ENCODE peak calls at places on chromosomes 7 and 10, in ten cellular contexts. One of them, this sample, is unnamed.

GRCh38 chr10:89555688-89556445 is 20.5 kb upstream of the SLC16A12 start:
- DNase-seq in fibroblast of the aortic adventitia: peak
- DNase-seq in AG09319: no peak
- DNase-seq in thoracic aorta: no peak
- DNase-seq in cardiac fibroblast: peak
- DNase-seq in progenitor cell of endocrine pancreas: no peak
- DNase-seq in astrocyte of the cerebellum: no peak
- DNase-seq in AG10803: peak
- DNase-seq in H9: no peak
- DNase-seq in endothelial cell: no peak
- DNase-seq in this sample: peak

GRCh38 chr10:16195178-16195769 is 241.5 kb upstream of the PTER start:
- DNase-seq in fibroblast of the aortic adventitia: no peak
- DNase-seq in AG09319: no peak
- DNase-seq in thoracic aorta: no peak
- DNase-seq in cardiac fibroblast: no peak
- DNase-seq in progenitor cell of endocrine pancreas: no peak
- DNase-seq in astrocyte of the cerebellum: no peak
- DNase-seq in AG10803: no peak
- DNase-seq in H9: no peak
- DNase-seq in endothelial cell: no peak
- DNase-seq in this sample: no peak

GRCh38 chr7:148962823-148963582 is 65.3 kb downstream of the PDIA4 start:
- DNase-seq in fibroblast of the aortic adventitia: peak
- DNase-seq in AG09319: peak
- DNase-seq in thoracic aorta: no peak
- DNase-seq in cardiac fibroblast: peak
- DNase-seq in progenitor cell of endocrine pancreas: peak
- DNase-seq in astrocyte of the cerebellum: no peak
- DNase-seq in AG10803: peak
- DNase-seq in H9: no peak
- DNase-seq in endothelial cell: peak
- DNase-seq in this sample: peak

GRCh38 chr10:79249156-79250121 is 97.8 kb upstream of the PPIF start:
- DNase-seq in fibroblast of the aortic adventitia: no peak
- DNase-seq in AG09319: no peak
- DNase-seq in thoracic aorta: no peak
- DNase-seq in cardiac fibroblast: no peak
- DNase-seq in progenitor cell of endocrine pancreas: no peak
- DNase-seq in astrocyte of the cerebellum: no peak
- DNase-seq in AG10803: no peak
- DNase-seq in H9: no peak
- DNase-seq in endothelial cell: no peak
- DNase-seq in this sample: no peak

GRCh38 chr10:71696635-71697326 is 22.8 kb downstream of the C10orf105 start:
- DNase-seq in fibroblast of the aortic adventitia: peak
- DNase-seq in AG09319: no peak
- DNase-seq in thoracic aorta: no peak
- DNase-seq in cardiac fibroblast: peak
- DNase-seq in progenitor cell of endocrine pancreas: peak
- DNase-seq in astrocyte of the cerebellum: no peak
- DNase-seq in AG10803: no peak
- DNase-seq in H9: peak
- DNase-seq in endothelial cell: peak
- DNase-seq in this sample: peak

GRCh38 chr7:71511361-71511807 is 379.4 kb downstream of the GALNT17 start:
- DNase-seq in fibroblast of the aortic adventitia: no peak
- DNase-seq in AG09319: no peak
- DNase-seq in thoracic aorta: no peak
- DNase-seq in cardiac fibroblast: no peak
- DNase-seq in progenitor cell of endocrine pancreas: no peak
- DNase-seq in astrocyte of the cerebellum: no peak
- DNase-seq in AG10803: no peak
- DNase-seq in H9: peak
- DNase-seq in endothelial cell: no peak
- DNase-seq in this sample: no peak

GRCh38 chr10:98582363-98582762 is 135.6 kb upstream of the HPS1 start:
- DNase-seq in fibroblast of the aortic adventitia: no peak
- DNase-seq in AG09319: no peak
- DNase-seq in thoracic aorta: no peak
- DNase-seq in cardiac fibroblast: no peak
- DNase-seq in progenitor cell of endocrine pancreas: no peak
- DNase-seq in astrocyte of the cerebellum: no peak
- DNase-seq in AG10803: no peak
- DNase-seq in H9: no peak
- DNase-seq in endothelial cell: no peak
- DNase-seq in this sample: no peak

GRCh38 chr10:30822693-30823465 is 193.3 kb upstream of the LYZL2 start:
- DNase-seq in fibroblast of the aortic adventitia: no peak
- DNase-seq in AG09319: no peak
- DNase-seq in thoracic aorta: no peak
- DNase-seq in cardiac fibroblast: no peak
- DNase-seq in progenitor cell of endocrine pancreas: no peak
- DNase-seq in astrocyte of the cerebellum: no peak
- DNase-seq in AG10803: no peak
- DNase-seq in H9: no peak
- DNase-seq in endothelial cell: no peak
- DNase-seq in this sample: no peak

GRCh38 chr7:55152490-55152889 is 133.7 kb downstream of the EGFR start:
- DNase-seq in fibroblast of the aortic adventitia: no peak
- DNase-seq in AG09319: no peak
- DNase-seq in thoracic aorta: no peak
- DNase-seq in cardiac fibroblast: no peak
- DNase-seq in progenitor cell of endocrine pancreas: no peak
- DNase-seq in astrocyte of the cerebellum: no peak
- DNase-seq in AG10803: no peak
- DNase-seq in H9: no peak
- DNase-seq in endothelial cell: no peak
- DNase-seq in this sample: no peak

GRCh38 chr10:130858626-130859025 is 452.9 kb downstream of the TCERG1L start:
- DNase-seq in fibroblast of the aortic adventitia: no peak
- DNase-seq in AG09319: no peak
- DNase-seq in thoracic aorta: no peak
- DNase-seq in cardiac fibroblast: no peak
- DNase-seq in progenitor cell of endocrine pancreas: no peak
- DNase-seq in astrocyte of the cerebellum: no peak
- DNase-seq in AG10803: no peak
- DNase-seq in H9: no peak
- DNase-seq in endothelial cell: no peak
- DNase-seq in this sample: no peak

GRCh38 chr7:55063633-55064032 is 44.8 kb downstream of the EGFR start:
- DNase-seq in fibroblast of the aortic adventitia: no peak
- DNase-seq in AG09319: no peak
- DNase-seq in thoracic aorta: no peak
- DNase-seq in cardiac fibroblast: no peak
- DNase-seq in progenitor cell of endocrine pancreas: no peak
- DNase-seq in astrocyte of the cerebellum: no peak
- DNase-seq in AG10803: peak
- DNase-seq in H9: no peak
- DNase-seq in endothelial cell: no peak
- DNase-seq in this sample: no peak

GRCh38 chr10:48931188-48931587 is 8.5 kb downstream of the LRRC18 start:
- DNase-seq in fibroblast of the aortic adventitia: no peak
- DNase-seq in AG09319: no peak
- DNase-seq in thoracic aorta: no peak
- DNase-seq in cardiac fibroblast: no peak
- DNase-seq in progenitor cell of endocrine pancreas: no peak
- DNase-seq in astrocyte of the cerebellum: no peak
- DNase-seq in AG10803: no peak
- DNase-seq in H9: peak
- DNase-seq in endothelial cell: no peak
- DNase-seq in this sample: no peak
- TF ChIP-seq CTCF in fibroblast of the aortic adventitia: no peak
- TF ChIP-seq CTCF in AG09319: no peak
- TF ChIP-seq CTCF in thoracic aorta: no peak
- TF ChIP-seq CTCF in cardiac fibroblast: no peak
- TF ChIP-seq CTCF in progenitor cell of endocrine pancreas: no peak
- TF ChIP-seq CTCF in astrocyte of the cerebellum: no peak
- TF ChIP-seq CTCF in AG10803: no peak
- TF ChIP-seq CTCF in H9: peak
- TF ChIP-seq CTCF in endothelial cell: no peak
- TF ChIP-seq CTCF in this sample: no peak

GRCh38 chr7:111853231-111853990 is 291.1 kb upstream of the IMMP2L start:
- DNase-seq in fibroblast of the aortic adventitia: peak
- DNase-seq in AG09319: no peak
- DNase-seq in thoracic aorta: no peak
- DNase-seq in cardiac fibroblast: peak
- DNase-seq in progenitor cell of endocrine pancreas: no peak
- DNase-seq in astrocyte of the cerebellum: no peak
- DNase-seq in AG10803: peak
- DNase-seq in H9: peak
- DNase-seq in endothelial cell: no peak
- DNase-seq in this sample: no peak
- TF ChIP-seq CTCF in fibroblast of the aortic adventitia: peak
- TF ChIP-seq CTCF in AG09319: peak
- TF ChIP-seq CTCF in thoracic aorta: no peak
- TF ChIP-seq CTCF in cardiac fibroblast: peak
- TF ChIP-seq CTCF in progenitor cell of endocrine pancreas: peak
- TF ChIP-seq CTCF in astrocyte of the cerebellum: peak
- TF ChIP-seq CTCF in AG10803: peak
- TF ChIP-seq CTCF in H9: peak
- TF ChIP-seq CTCF in endothelial cell: no peak
- TF ChIP-seq CTCF in this sample: no peak

GRCh38 chr7:151608031-151608551 is 88.4 kb upstream of the RHEB start:
- DNase-seq in fibroblast of the aortic adventitia: no peak
- DNase-seq in AG09319: no peak
- DNase-seq in thoracic aorta: no peak
- DNase-seq in cardiac fibroblast: no peak
- DNase-seq in progenitor cell of endocrine pancreas: no peak
- DNase-seq in astrocyte of the cerebellum: no peak
- DNase-seq in AG10803: no peak
- DNase-seq in H9: no peak
- DNase-seq in endothelial cell: no peak
- DNase-seq in this sample: no peak
- TF ChIP-seq CTCF in fibroblast of the aortic adventitia: no peak
- TF ChIP-seq CTCF in AG09319: no peak
- TF ChIP-seq CTCF in thoracic aorta: no peak
- TF ChIP-seq CTCF in cardiac fibroblast: no peak
- TF ChIP-seq CTCF in progenitor cell of endocrine pancreas: no peak
- TF ChIP-seq CTCF in astrocyte of the cerebellum: peak
- TF ChIP-seq CTCF in AG10803: no peak
- TF ChIP-seq CTCF in H9: no peak
- TF ChIP-seq CTCF in endothelial cell: no peak
- TF ChIP-seq CTCF in this sample: no peak

GRCh38 chr7:120986665-120987064 is 1.8 kb upstream of the CPED1 start:
- DNase-seq in fibroblast of the aortic adventitia: no peak
- DNase-seq in AG09319: no peak
- DNase-seq in thoracic aorta: no peak
- DNase-seq in cardiac fibroblast: no peak
- DNase-seq in progenitor cell of endocrine pancreas: no peak
- DNase-seq in astrocyte of the cerebellum: no peak
- DNase-seq in AG10803: no peak
- DNase-seq in H9: no peak
- DNase-seq in endothelial cell: no peak
- DNase-seq in this sample: no peak

GRCh38 chr7:120981888-120982615 is 6.5 kb upstream of the CPED1 start:
- DNase-seq in fibroblast of the aortic adventitia: peak
- DNase-seq in AG09319: no peak
- DNase-seq in thoracic aorta: no peak
- DNase-seq in cardiac fibroblast: peak
- DNase-seq in progenitor cell of endocrine pancreas: no peak
- DNase-seq in astrocyte of the cerebellum: peak
- DNase-seq in AG10803: peak
- DNase-seq in H9: no peak
- DNase-seq in endothelial cell: no peak
- DNase-seq in this sample: no peak

GRCh38 chr7:120985839-120986238 is 2.7 kb upstream of the CPED1 start:
- DNase-seq in fibroblast of the aortic adventitia: no peak
- DNase-seq in AG09319: no peak
- DNase-seq in thoracic aorta: no peak
- DNase-seq in cardiac fibroblast: no peak
- DNase-seq in progenitor cell of endocrine pancreas: no peak
- DNase-seq in astrocyte of the cerebellum: no peak
- DNase-seq in AG10803: no peak
- DNase-seq in H9: no peak
- DNase-seq in endothelial cell: no peak
- DNase-seq in this sample: no peak

GRCh38 chr7:120985130-120985758 is 3.3 kb upstream of the CPED1 start:
- DNase-seq in fibroblast of the aortic adventitia: peak
- DNase-seq in AG09319: no peak
- DNase-seq in thoracic aorta: no peak
- DNase-seq in cardiac fibroblast: no peak
- DNase-seq in progenitor cell of endocrine pancreas: no peak
- DNase-seq in astrocyte of the cerebellum: no peak
- DNase-seq in AG10803: no peak
- DNase-seq in H9: no peak
- DNase-seq in endothelial cell: no peak
- DNase-seq in this sample: no peak

GRCh38 chr7:120984406-120984805 is 4.1 kb upstream of the CPED1 start:
- DNase-seq in fibroblast of the aortic adventitia: no peak
- DNase-seq in AG09319: no peak
- DNase-seq in thoracic aorta: no peak
- DNase-seq in cardiac fibroblast: no peak
- DNase-seq in progenitor cell of endocrine pancreas: no peak
- DNase-seq in astrocyte of the cerebellum: no peak
- DNase-seq in AG10803: no peak
- DNase-seq in H9: no peak
- DNase-seq in endothelial cell: no peak
- DNase-seq in this sample: no peak
- TF ChIP-seq CTCF in fibroblast of the aortic adventitia: no peak
- TF ChIP-seq CTCF in AG09319: no peak
- TF ChIP-seq CTCF in thoracic aorta: no peak
- TF ChIP-seq CTCF in cardiac fibroblast: no peak
- TF ChIP-seq CTCF in progenitor cell of endocrine pancreas: no peak
- TF ChIP-seq CTCF in astrocyte of the cerebellum: no peak
- TF ChIP-seq CTCF in AG10803: no peak
- TF ChIP-seq CTCF in H9: no peak
- TF ChIP-seq CTCF in endothelial cell: no peak
- TF ChIP-seq CTCF in this sample: no peak

DNA sequence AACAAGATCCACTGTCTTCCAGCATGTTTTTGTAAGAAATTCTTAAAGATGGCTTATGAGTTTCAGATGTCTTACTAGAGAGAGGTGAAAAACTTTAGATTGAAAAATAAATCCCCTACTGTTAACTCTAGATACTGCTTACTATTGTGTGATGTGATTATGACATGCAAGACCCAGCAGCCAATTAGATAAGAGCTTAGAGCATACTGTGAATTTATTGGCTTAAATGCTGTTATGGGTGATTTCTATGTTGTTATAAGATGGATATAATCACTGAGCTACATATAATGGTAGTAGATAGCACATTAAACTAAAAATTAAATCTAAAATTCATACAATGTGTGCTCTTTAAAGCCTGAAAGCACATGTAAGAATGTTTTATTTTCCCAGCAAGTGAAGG is at the start of gene RNF133:
- DNase-seq in fibroblast of the aortic adventitia: no peak
- DNase-seq in AG09319: no peak
- DNase-seq in thoracic aorta: no peak
- DNase-seq in cardiac fibroblast: no peak
- DNase-seq in progenitor cell of endocrine pancreas: no peak
- DNase-seq in astrocyte of the cerebellum: no peak
- DNase-seq in AG10803: no peak
- DNase-seq in H9: no peak
- DNase-seq in endothelial cell: no peak
- DNase-seq in this sample: no peak
- TF ChIP-seq CTCF in fibroblast of the aortic adventitia: no peak
- TF ChIP-seq CTCF in AG09319: no peak
- TF ChIP-seq CTCF in thoracic aorta: no peak
- TF ChIP-seq CTCF in cardiac fibroblast: no peak
- TF ChIP-seq CTCF in progenitor cell of endocrine pancreas: no peak
- TF ChIP-seq CTCF in astrocyte of the cerebellum: no peak
- TF ChIP-seq CTCF in AG10803: no peak
- TF ChIP-seq CTCF in H9: no peak
- TF ChIP-seq CTCF in endothelial cell: no peak
- TF ChIP-seq CTCF in this sample: no peak

GRCh38 chr7:22572292-22572691 is 72.3 kb upstream of the STEAP1B start:
- DNase-seq in fibroblast of the aortic adventitia: peak
- DNase-seq in AG09319: peak
- DNase-seq in thoracic aorta: no peak
- DNase-seq in cardiac fibroblast: no peak
- DNase-seq in progenitor cell of endocrine pancreas: no peak
- DNase-seq in astrocyte of the cerebellum: no peak
- DNase-seq in AG10803: peak
- DNase-seq in H9: no peak
- DNase-seq in endothelial cell: no peak
- DNase-seq in this sample: peak
- TF ChIP-seq CTCF in fibroblast of the aortic adventitia: no peak
- TF ChIP-seq CTCF in AG09319: no peak
- TF ChIP-seq CTCF in thoracic aorta: no peak
- TF ChIP-seq CTCF in cardiac fibroblast: no peak
- TF ChIP-seq CTCF in progenitor cell of endocrine pancreas: no peak
- TF ChIP-seq CTCF in astrocyte of the cerebellum: no peak
- TF ChIP-seq CTCF in AG10803: no peak
- TF ChIP-seq CTCF in H9: no peak
- TF ChIP-seq CTCF in endothelial cell: no peak
- TF ChIP-seq CTCF in this sample: no peak